ENCODE peak calls at places on chromosomes 2 and 18, in seven cellular contexts. A is fibroblast of lung, F is uterus, B is tibial artery, Z is GM12878, P is RWPE2, T is AG04450. Y is an unnamed sample.

GRCh38 chr2:60708630-60709320 is 47.3 kb upstream of the PAPOLG start:
- DNase-seq in A (no peak), F (no peak), B (no peak), Z (no peak), P (no peak), T (no peak), Y (no peak)

GRCh38 chr18:6370410-6370809 is 44.3 kb downstream of the L3MBTL4 start:
- DNase-seq in A (peak; percentile 1), F (no peak), B (no peak), Z (no peak), P (no peak), T (no peak), Y (no peak)

GRCh38 chr2:103773884-103774283 is 1012.1 kb downstream of the TMEM182 start:
- DNase-seq in A (peak; percentile 71), F (no peak), B (no peak), Z (no peak), P (no peak), T (no peak), Y (no peak)

GRCh38 chr2:24471662-24472061 is 19.4 kb upstream of the NCOA1 start:
- DNase-seq in A (no peak), F (no peak), B (no peak), Z (no peak), P (no peak), T (no peak), Y (no peak)

GRCh38 chr2:213016984-213017351 is 134.4 kb downstream of the IKZF2 start:
- DNase-seq in A (peak; percentile 65), F (no peak), B (no peak), Z (no peak), P (no peak), T (no peak), Y (no peak)

GRCh38 chr2:75431276-75431675 is 129.5 kb downstream of the EVA1A start:
- DNase-seq in A (no peak), F (no peak), B (no peak), Z (peak; percentile 44), P (no peak), T (no peak), Y (no peak)

GRCh38 chr2:172804423-172804822 is 68.8 kb downstream of the RAPGEF4 start:
- DNase-seq in A (no peak), F (no peak), B (no peak), Z (no peak), P (no peak), T (no peak), Y (no peak)

GRCh38 chr18:31101148-31102019 is 837 bp downstream of the DSC2 start:
- DNase-seq in A (peak; percentile 23), F (peak; percentile 16), B (peak; percentile 74), Z (no peak), P (peak; percentile 56), T (no peak), Y (no peak)

GRCh38 chr2:26196683-26197418 is 24.0 kb downstream of the GAREM2 start:
- DNase-seq in A (no peak), F (no peak), B (no peak), Z (peak; percentile 46), P (no peak), T (no peak), Y (no peak)

GRCh38 chr2:11925295-11925694 is 178.9 kb downstream of the LPIN1 start:
- DNase-seq in A (no peak), F (no peak), B (no peak), Z (no peak), P (no peak), T (no peak), Y (no peak)

GRCh38 chr2:46697830-46698323 is 217.7 kb downstream of the MCFD2 start:
- DNase-seq in A (no peak), F (no peak), B (no peak), Z (no peak), P (no peak), T (no peak), Y (no peak)

GRCh38 chr18:77047803-77048419 is 84.7 kb downstream of the MBP start:
- DNase-seq in A (no peak), F (no peak), B (no peak), Z (no peak), P (no peak), T (no peak), Y (no peak)
- H3K27ac ChIP-seq in A (no peak overlapping the region), F (no peak overlapping the region), B (no peak overlapping the region), Z (no peak overlapping the region), P (no peak overlapping the region), T (no peak overlapping the region), Y (no peak overlapping the region)

GRCh38 chr18:58541789-58542425 is 87.0 kb downstream of the ALPK2 start:
- DNase-seq in A (peak; percentile 100), F (no peak), B (no peak), Z (peak; percentile 91), P (no peak), T (peak; percentile 95), Y (peak; percentile 96)
- H3K27ac ChIP-seq in A (no peak overlapping the region), F (no peak overlapping the region), B (no peak overlapping the region), Z (peak overlapping the region; percentile 100), P (peak overlapping the region; percentile 85), T (peak overlapping the region; percentile 90), Y (peak overlapping the region; percentile 90)

DNA sequence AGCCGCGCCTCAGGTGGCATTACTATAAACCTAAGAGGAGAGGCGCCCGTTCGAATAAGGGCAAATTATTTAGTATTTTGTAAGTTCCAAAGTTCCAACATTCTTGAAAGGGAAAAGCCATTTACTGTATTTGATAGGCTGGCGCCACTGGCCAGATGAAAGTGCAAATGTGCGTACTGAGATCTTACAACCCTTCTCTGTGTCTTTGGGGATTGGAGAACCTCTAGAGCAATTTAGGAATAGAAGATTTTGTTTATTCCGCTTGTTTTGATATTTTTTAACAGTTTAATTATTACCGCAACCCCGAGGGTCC is 467 bp upstream of the WDR35 start:
- DNase-seq in A (no peak), F (no peak), B (no peak), Z (no peak), P (no peak), T (no peak), Y (no peak)
- H3K27ac ChIP-seq in A (peak overlapping the region; percentile 87), F (peak overlapping the region; percentile 69), B (peak overlapping the region; percentile 71), Z (no peak overlapping the region), P (peak overlapping the region; percentile 28), T (no peak overlapping the region), Y (peak overlapping the region; percentile 60)

GRCh38 chr2:108625186-108625827 is 91.0 kb downstream of the LIMS1 start:
- DNase-seq in A (no peak), F (no peak), B (no peak), Z (no peak), P (no peak), T (no peak), Y (no peak)
- H3K27ac ChIP-seq in A (no peak overlapping the region), F (no peak overlapping the region), B (no peak overlapping the region), Z (no peak overlapping the region), P (no peak overlapping the region), T (no peak overlapping the region), Y (no peak overlapping the region)

DNA sequence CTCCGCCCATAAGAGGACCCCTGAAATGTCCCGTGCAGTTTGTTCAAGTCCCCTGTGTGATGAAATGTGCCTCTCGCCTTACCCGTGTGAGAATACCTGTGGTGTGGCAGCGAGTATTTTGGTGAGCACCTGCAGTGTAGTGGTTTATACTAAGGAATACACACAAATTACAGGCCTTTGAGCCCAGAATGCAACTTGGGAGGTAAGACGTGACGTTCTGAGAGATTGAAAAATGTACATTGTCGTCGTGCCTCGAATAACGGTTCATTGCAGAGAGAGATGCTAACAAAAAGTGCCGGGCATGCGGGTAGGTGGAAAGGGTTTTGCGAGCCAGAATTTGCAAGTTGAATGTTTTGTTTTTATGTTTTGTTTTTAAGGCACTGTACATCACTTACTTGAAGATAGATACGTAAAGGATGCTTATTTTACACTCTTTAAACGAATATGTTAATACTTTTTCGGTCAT is 863 bp downstream of the RBBP8 start:
- DNase-seq in A (no peak), F (no peak), B (no peak), Z (peak; percentile 32), P (no peak), T (no peak), Y (no peak)
- H3K27ac ChIP-seq in A (peak overlapping the region; percentile 96), F (peak overlapping the region; percentile 99), B (peak overlapping the region; percentile 91), Z (peak overlapping the region; percentile 92), P (peak overlapping the region; percentile 75), T (peak overlapping the region; percentile 91), Y (no peak overlapping the region)

GRCh38 chr2:197294260-197294659 is 16.3 kb downstream of the ANKRD44 start:
- DNase-seq in A (no peak), F (no peak), B (no peak), Z (no peak), P (no peak), T (no peak), Y (no peak)
- H3K27ac ChIP-seq in A (no peak overlapping the region), F (no peak overlapping the region), B (no peak overlapping the region), Z (peak overlapping the region; percentile 95), P (no peak overlapping the region), T (no peak overlapping the region), Y (no peak overlapping the region)

GRCh38 chr18:55585050-55585449 is 2.9 kb downstream of the TCF4 start:
- DNase-seq in A (peak; percentile 16), F (no peak), B (no peak), Z (no peak), P (no peak), T (no peak), Y (no peak)
- H3K27ac ChIP-seq in A (peak overlapping the region; percentile 57), F (peak overlapping the region; percentile 88), B (peak overlapping the region; percentile 76), Z (no peak overlapping the region), P (no peak overlapping the region), T (no peak overlapping the region), Y (no peak overlapping the region)

GRCh38 chr2:96203130-96204028 is 5.2 kb downstream of the STARD7 start:
- DNase-seq in A (no peak), F (no peak), B (no peak), Z (no peak), P (no peak), T (no peak), Y (no peak)
- H3K27ac ChIP-seq in A (peak overlapping the region; percentile 66), F (no peak overlapping the region), B (peak overlapping the region; percentile 55), Z (peak overlapping the region; percentile 35), P (no peak overlapping the region), T (no peak overlapping the region), Y (no peak overlapping the region)

GRCh38 chr18:77042583-77042982 is 90.0 kb downstream of the MBP start:
- DNase-seq in A (no peak), F (no peak), B (no peak), Z (no peak), P (no peak), T (no peak), Y (no peak)
- H3K27ac ChIP-seq in A (no peak overlapping the region), F (no peak overlapping the region), B (no peak overlapping the region), Z (no peak overlapping the region), P (no peak overlapping the region), T (no peak overlapping the region), Y (no peak overlapping the region)

DNA sequence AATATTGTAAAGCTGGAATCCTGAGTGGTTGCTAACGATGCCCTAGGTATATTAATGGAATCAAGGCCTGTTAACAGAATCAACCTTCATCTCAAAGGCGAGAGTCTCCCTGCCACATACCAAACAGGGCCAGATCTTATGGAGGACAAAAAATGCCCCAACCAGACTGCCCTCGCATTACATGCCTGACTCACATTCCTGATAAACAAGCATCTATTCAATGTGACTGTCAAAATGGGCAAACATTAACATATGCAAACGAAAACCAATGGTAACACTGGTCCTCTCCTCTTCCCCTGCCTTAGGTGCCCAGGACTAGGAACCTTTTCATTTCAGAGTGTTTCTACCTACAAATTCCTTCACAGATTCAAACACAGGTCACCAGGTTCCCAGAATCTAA is 83.4 kb downstream of the COL6A3 start:
- DNase-seq in A (no peak), F (no peak), B (no peak), Z (no peak), P (no peak), T (no peak), Y (no peak)
- H3K27ac ChIP-seq in A (no peak overlapping the region), F (peak overlapping the region; percentile 49), B (no peak overlapping the region), Z (no peak overlapping the region), P (no peak overlapping the region), T (no peak overlapping the region), Y (no peak overlapping the region)

Y was measured in SJSA1.